ENCODE peak calls at places on chromosomes 2 and 18, in seven cellular contexts. One of them, this sample, is unnamed.

GRCh38 chr2:212124597-212124996 is 414.0 kb downstream of the ERBB4 start:
- DNase-seq in mesendoderm: peak
- DNase-seq in neuronal stem cell: no peak
- DNase-seq in H9: no peak
- DNase-seq in IMR-90: peak
- DNase-seq in H1: no peak
- DNase-seq in trophoblast cell: peak
- DNase-seq in this sample: peak

GRCh38 chr2:63642941-63643340 is 54.2 kb downstream of the MDH1 start:
- DNase-seq in mesendoderm: no peak
- DNase-seq in neuronal stem cell: no peak
- DNase-seq in H9: no peak
- DNase-seq in IMR-90: peak
- DNase-seq in H1: no peak
- DNase-seq in trophoblast cell: no peak
- DNase-seq in this sample: no peak

GRCh38 chr2:232139171-232139594 is 177.7 kb downstream of the DIS3L2 start:
- DNase-seq in mesendoderm: peak
- DNase-seq in neuronal stem cell: no peak
- DNase-seq in H9: no peak
- DNase-seq in IMR-90: no peak
- DNase-seq in H1: no peak
- DNase-seq in trophoblast cell: no peak
- DNase-seq in this sample: no peak

GRCh38 chr2:26646986-26647672 is 6.0 kb upstream of the CIB4 start:
- DNase-seq in mesendoderm: no peak
- DNase-seq in neuronal stem cell: peak
- DNase-seq in H9: peak
- DNase-seq in IMR-90: no peak
- DNase-seq in H1: no peak
- DNase-seq in trophoblast cell: no peak
- DNase-seq in this sample: no peak

GRCh38 chr18:39105095-39105494 is 1539.5 kb upstream of the CELF4 start:
- DNase-seq in mesendoderm: no peak
- DNase-seq in neuronal stem cell: no peak
- DNase-seq in H9: no peak
- DNase-seq in IMR-90: no peak
- DNase-seq in H1: no peak
- DNase-seq in trophoblast cell: peak
- DNase-seq in this sample: no peak

GRCh38 chr2:70094978-70095832 is 7.9 kb downstream of the PCBP1 start:
- DNase-seq in mesendoderm: no peak
- DNase-seq in neuronal stem cell: no peak
- DNase-seq in H9: no peak
- DNase-seq in IMR-90: peak
- DNase-seq in H1: no peak
- DNase-seq in trophoblast cell: no peak
- DNase-seq in this sample: no peak

GRCh38 chr18:47928466-47928865 is 2.0 kb downstream of the SMAD2 start:
- DNase-seq in mesendoderm: no peak
- DNase-seq in neuronal stem cell: no peak
- DNase-seq in H9: no peak
- DNase-seq in IMR-90: peak
- DNase-seq in H1: no peak
- DNase-seq in trophoblast cell: no peak
- DNase-seq in this sample: no peak

GRCh38 chr2:96305091-96305978 is at the start of gene SNRNP200:
- DNase-seq in mesendoderm: peak
- DNase-seq in neuronal stem cell: peak
- DNase-seq in H9: peak
- DNase-seq in IMR-90: peak
- DNase-seq in H1: peak
- DNase-seq in trophoblast cell: peak
- DNase-seq in this sample: peak

GRCh38 chr2:46134531-46135229 is 162.5 kb upstream of the EPAS1 start:
- DNase-seq in mesendoderm: peak
- DNase-seq in neuronal stem cell: no peak
- DNase-seq in H9: no peak
- DNase-seq in IMR-90: no peak
- DNase-seq in H1: no peak
- DNase-seq in trophoblast cell: peak
- DNase-seq in this sample: peak

GRCh38 chr2:120597595-120598193 is 138.0 kb upstream of the GLI2 start:
- DNase-seq in mesendoderm: no peak
- DNase-seq in neuronal stem cell: no peak
- DNase-seq in H9: no peak
- DNase-seq in IMR-90: no peak
- DNase-seq in H1: no peak
- DNase-seq in trophoblast cell: no peak
- DNase-seq in this sample: no peak

GRCh38 chr2:95334916-95335641 is 37.9 kb downstream of the KCNIP3 start:
- DNase-seq in mesendoderm: no peak
- DNase-seq in neuronal stem cell: no peak
- DNase-seq in H9: no peak
- DNase-seq in IMR-90: peak
- DNase-seq in H1: no peak
- DNase-seq in trophoblast cell: no peak
- DNase-seq in this sample: no peak

GRCh38 chr18:22556271-22556990 is 138.7 kb upstream of the CTAGE1 start:
- DNase-seq in mesendoderm: no peak
- DNase-seq in neuronal stem cell: no peak
- DNase-seq in H9: no peak
- DNase-seq in IMR-90: peak
- DNase-seq in H1: no peak
- DNase-seq in trophoblast cell: peak
- DNase-seq in this sample: no peak

GRCh38 chr2:40242315-40242714 is 209.6 kb downstream of the SLC8A1 start:
- DNase-seq in mesendoderm: no peak
- DNase-seq in neuronal stem cell: peak
- DNase-seq in H9: no peak
- DNase-seq in IMR-90: no peak
- DNase-seq in H1: no peak
- DNase-seq in trophoblast cell: no peak
- DNase-seq in this sample: no peak

GRCh38 chr2:226882606-226883005 is 46.8 kb downstream of the RHBDD1 start:
- DNase-seq in mesendoderm: no peak
- DNase-seq in neuronal stem cell: no peak
- DNase-seq in H9: no peak
- DNase-seq in IMR-90: peak
- DNase-seq in H1: no peak
- DNase-seq in trophoblast cell: no peak
- DNase-seq in this sample: no peak

GRCh38 chr2:74502720-74503505 is 3.5 kb upstream of the LBX2 start:
- DNase-seq in mesendoderm: peak
- DNase-seq in neuronal stem cell: no peak
- DNase-seq in H9: peak
- DNase-seq in IMR-90: peak
- DNase-seq in H1: no peak
- DNase-seq in trophoblast cell: peak
- DNase-seq in this sample: peak

GRCh38 chr18:8561123-8561905 is 47.9 kb upstream of the RAB12 start:
- DNase-seq in mesendoderm: no peak
- DNase-seq in neuronal stem cell: no peak
- DNase-seq in H9: no peak
- DNase-seq in IMR-90: no peak
- DNase-seq in H1: no peak
- DNase-seq in trophoblast cell: no peak
- DNase-seq in this sample: no peak

GRCh38 chr2:237642030-237642700 is 14.8 kb downstream of the LRRFIP1 start:
- DNase-seq in mesendoderm: peak
- DNase-seq in neuronal stem cell: no peak
- DNase-seq in H9: no peak
- DNase-seq in IMR-90: no peak
- DNase-seq in H1: no peak
- DNase-seq in trophoblast cell: no peak
- DNase-seq in this sample: no peak

GRCh38 chr2:163732718-163733117 is 3.1 kb downstream of the FIGN start:
- DNase-seq in mesendoderm: no peak
- DNase-seq in neuronal stem cell: no peak
- DNase-seq in H9: no peak
- DNase-seq in IMR-90: no peak
- DNase-seq in H1: no peak
- DNase-seq in trophoblast cell: no peak
- DNase-seq in this sample: peak

GRCh38 chr2:116980354-116980753 is 834.1 kb upstream of the DDX18 start:
- DNase-seq in mesendoderm: peak
- DNase-seq in neuronal stem cell: no peak
- DNase-seq in H9: peak
- DNase-seq in IMR-90: no peak
- DNase-seq in H1: no peak
- DNase-seq in trophoblast cell: no peak
- DNase-seq in this sample: no peak

GRCh38 chr2:10658041-10658913 is 31.5 kb downstream of the NOL10 start:
- DNase-seq in mesendoderm: no peak
- DNase-seq in neuronal stem cell: no peak
- DNase-seq in H9: no peak
- DNase-seq in IMR-90: peak
- DNase-seq in H1: no peak
- DNase-seq in trophoblast cell: no peak
- DNase-seq in this sample: peak

GRCh38 chr2:109102588-109103233 is 26.3 kb upstream of the SH3RF3 start:
- DNase-seq in mesendoderm: peak
- DNase-seq in neuronal stem cell: no peak
- DNase-seq in H9: peak
- DNase-seq in IMR-90: no peak
- DNase-seq in H1: peak
- DNase-seq in trophoblast cell: no peak
- DNase-seq in this sample: no peak

GRCh38 chr2:12244070-12244469 is 472.7 kb upstream of the TRIB2 start:
- DNase-seq in mesendoderm: no peak
- DNase-seq in neuronal stem cell: no peak
- DNase-seq in H9: no peak
- DNase-seq in IMR-90: peak
- DNase-seq in H1: no peak
- DNase-seq in trophoblast cell: no peak
- DNase-seq in this sample: peak

GRCh38 chr18:48951448-48952286 is 902 bp upstream of the SMAD7 start:
- DNase-seq in mesendoderm: peak
- DNase-seq in neuronal stem cell: peak
- DNase-seq in H9: peak
- DNase-seq in IMR-90: peak
- DNase-seq in H1: no peak
- DNase-seq in trophoblast cell: peak
- DNase-seq in this sample: peak

GRCh38 chr18:12060182-12060870 is 33.3 kb upstream of the ANKRD62 start:
- DNase-seq in mesendoderm: no peak
- DNase-seq in neuronal stem cell: no peak
- DNase-seq in H9: no peak
- DNase-seq in IMR-90: no peak
- DNase-seq in H1: no peak
- DNase-seq in trophoblast cell: peak
- DNase-seq in this sample: no peak

GRCh38 chr2:111985514-111985913 is 69.6 kb upstream of the TMEM87B start:
- DNase-seq in mesendoderm: no peak
- DNase-seq in neuronal stem cell: no peak
- DNase-seq in H9: no peak
- DNase-seq in IMR-90: no peak
- DNase-seq in H1: no peak
- DNase-seq in trophoblast cell: no peak
- DNase-seq in this sample: no peak

GRCh38 chr2:96359310-96359709 is 23.7 kb downstream of the NCAPH start:
- DNase-seq in mesendoderm: no peak
- DNase-seq in neuronal stem cell: no peak
- DNase-seq in H9: no peak
- DNase-seq in IMR-90: no peak
- DNase-seq in H1: no peak
- DNase-seq in trophoblast cell: no peak
- DNase-seq in this sample: no peak

GRCh38 chr2:191010887-191011885 is 2.8 kb downstream of the STAT1 start:
- DNase-seq in mesendoderm: no peak
- DNase-seq in neuronal stem cell: no peak
- DNase-seq in H9: no peak
- DNase-seq in IMR-90: no peak
- DNase-seq in H1: no peak
- DNase-seq in trophoblast cell: no peak
- DNase-seq in this sample: no peak
- H2AK5ac ChIP-seq in mesendoderm: no peak
- H2AK5ac ChIP-seq in neuronal stem cell: no peak
- H2AK5ac ChIP-seq in H9: no peak
- H2AK5ac ChIP-seq in IMR-90: no peak
- H2AK5ac ChIP-seq in H1: no peak
- H2AK5ac ChIP-seq in trophoblast cell: no peak
- H2AK5ac ChIP-seq in this sample: no peak

DNA sequence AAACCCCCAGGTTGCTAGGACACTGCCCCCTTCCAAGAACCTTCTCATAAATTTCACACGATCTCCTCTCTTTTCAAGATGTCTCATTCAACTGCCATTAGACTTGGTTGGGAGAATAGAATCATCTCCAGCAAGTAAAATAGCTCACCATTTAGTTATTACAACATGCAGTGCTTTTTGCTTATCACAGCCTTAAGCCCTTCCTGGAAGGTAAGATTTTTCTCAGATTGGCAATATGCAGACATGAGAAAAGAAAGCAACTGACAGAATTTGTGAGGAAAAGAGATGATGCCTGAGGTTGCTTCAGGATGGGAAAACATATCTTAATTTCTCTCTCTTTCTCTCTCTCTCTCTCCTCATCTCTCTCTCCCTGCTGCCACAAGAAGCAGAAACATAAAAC is 855.1 kb upstream of the ACVR2A start:
- DNase-seq in mesendoderm: no peak
- DNase-seq in neuronal stem cell: no peak
- DNase-seq in H9: no peak
- DNase-seq in IMR-90: no peak
- DNase-seq in H1: no peak
- DNase-seq in trophoblast cell: no peak
- DNase-seq in this sample: peak
- H2AK5ac ChIP-seq in mesendoderm: no peak
- H2AK5ac ChIP-seq in neuronal stem cell: no peak
- H2AK5ac ChIP-seq in H9: no peak
- H2AK5ac ChIP-seq in IMR-90: no peak
- H2AK5ac ChIP-seq in H1: no peak
- H2AK5ac ChIP-seq in trophoblast cell: no peak
- H2AK5ac ChIP-seq in this sample: no peak

GRCh38 chr2:152550386-152550785 is 166.9 kb downstream of the PRPF40A start:
- DNase-seq in mesendoderm: no peak
- DNase-seq in neuronal stem cell: no peak
- DNase-seq in H9: no peak
- DNase-seq in IMR-90: peak
- DNase-seq in H1: no peak
- DNase-seq in trophoblast cell: no peak
- DNase-seq in this sample: no peak
- H2AK5ac ChIP-seq in mesendoderm: no peak
- H2AK5ac ChIP-seq in neuronal stem cell: no peak
- H2AK5ac ChIP-seq in H9: no peak
- H2AK5ac ChIP-seq in IMR-90: no peak
- H2AK5ac ChIP-seq in H1: no peak
- H2AK5ac ChIP-seq in trophoblast cell: no peak
- H2AK5ac ChIP-seq in this sample: no peak

GRCh38 chr18:36808681-36809080 is 20.1 kb downstream of the TPGS2 start:
- DNase-seq in mesendoderm: no peak
- DNase-seq in neuronal stem cell: no peak
- DNase-seq in H9: no peak
- DNase-seq in IMR-90: peak
- DNase-seq in H1: no peak
- DNase-seq in trophoblast cell: no peak
- DNase-seq in this sample: no peak
- H2AK5ac ChIP-seq in mesendoderm: no peak
- H2AK5ac ChIP-seq in neuronal stem cell: no peak
- H2AK5ac ChIP-seq in H9: no peak
- H2AK5ac ChIP-seq in IMR-90: peak
- H2AK5ac ChIP-seq in H1: no peak
- H2AK5ac ChIP-seq in trophoblast cell: no peak
- H2AK5ac ChIP-seq in this sample: no peak

This sample was measured in mesenchymal stem cell.